ENCODE peak calls at places on chromosomes 13 and 19, in five cellular contexts. One of them, this sample, is unnamed.

GRCh38 chr13:48393030-48393697 is 19.7 kb downstream of the LPAR6 start:
- DNase-seq in occipital lobe: no peak
- DNase-seq in fibroblast of villous mesenchyme: peak
- DNase-seq in activated naive CD4-positive, alpha-beta T cell: no peak
- DNase-seq in GM12892: no peak
- DNase-seq in this sample: no peak

GRCh38 chr19:16190736-16191135 is 5.5 kb downstream of the FAM32A start:
- DNase-seq in occipital lobe: no peak
- DNase-seq in fibroblast of villous mesenchyme: no peak
- DNase-seq in activated naive CD4-positive, alpha-beta T cell: no peak
- DNase-seq in GM12892: no peak
- DNase-seq in this sample: no peak

GRCh38 chr19:37077615-37077928 is 661 bp upstream of the ZNF420 start:
- DNase-seq in occipital lobe: no peak
- DNase-seq in fibroblast of villous mesenchyme: no peak
- DNase-seq in activated naive CD4-positive, alpha-beta T cell: no peak
- DNase-seq in GM12892: no peak
- DNase-seq in this sample: no peak

GRCh38 chr13:97319088-97319487 is 97.0 kb downstream of the MBNL2 start:
- DNase-seq in occipital lobe: no peak
- DNase-seq in fibroblast of villous mesenchyme: peak
- DNase-seq in activated naive CD4-positive, alpha-beta T cell: no peak
- DNase-seq in GM12892: no peak
- DNase-seq in this sample: no peak

GRCh38 chr13:28747851-28748250 is 29.1 kb upstream of the SLC46A3 start:
- DNase-seq in occipital lobe: no peak
- DNase-seq in fibroblast of villous mesenchyme: no peak
- DNase-seq in activated naive CD4-positive, alpha-beta T cell: no peak
- DNase-seq in GM12892: no peak
- DNase-seq in this sample: no peak

GRCh38 chr13:46101488-46102289 is 3.1 kb downstream of the CPB2 start:
- DNase-seq in occipital lobe: no peak
- DNase-seq in fibroblast of villous mesenchyme: no peak
- DNase-seq in activated naive CD4-positive, alpha-beta T cell: no peak
- DNase-seq in GM12892: no peak
- DNase-seq in this sample: no peak

GRCh38 chr19:50511069-50511822 is at the start of gene JOSD2:
- DNase-seq in occipital lobe: peak
- DNase-seq in fibroblast of villous mesenchyme: peak
- DNase-seq in activated naive CD4-positive, alpha-beta T cell: peak
- DNase-seq in GM12892: peak
- DNase-seq in this sample: peak

GRCh38 chr13:33721719-33722118 is 96.2 kb upstream of the RFC3 start:
- DNase-seq in occipital lobe: no peak
- DNase-seq in fibroblast of villous mesenchyme: peak
- DNase-seq in activated naive CD4-positive, alpha-beta T cell: no peak
- DNase-seq in GM12892: no peak
- DNase-seq in this sample: no peak

GRCh38 chr19:8377598-8377997 is 12.6 kb upstream of the RAB11B start:
- DNase-seq in occipital lobe: no peak
- DNase-seq in fibroblast of villous mesenchyme: no peak
- DNase-seq in activated naive CD4-positive, alpha-beta T cell: no peak
- DNase-seq in GM12892: no peak
- DNase-seq in this sample: no peak

GRCh38 chr13:80214521-80214941 is 126.4 kb downstream of the SPRY2 start:
- DNase-seq in occipital lobe: no peak
- DNase-seq in fibroblast of villous mesenchyme: peak
- DNase-seq in activated naive CD4-positive, alpha-beta T cell: no peak
- DNase-seq in GM12892: no peak
- DNase-seq in this sample: no peak

GRCh38 chr13:37769078-37769477 is 100.5 kb downstream of the TRPC4 start:
- DNase-seq in occipital lobe: no peak
- DNase-seq in fibroblast of villous mesenchyme: no peak
- DNase-seq in activated naive CD4-positive, alpha-beta T cell: no peak
- DNase-seq in GM12892: no peak
- DNase-seq in this sample: no peak

GRCh38 chr13:93145199-93145598 is 81.4 kb upstream of the GPC6 start:
- DNase-seq in occipital lobe: no peak
- DNase-seq in fibroblast of villous mesenchyme: no peak
- DNase-seq in activated naive CD4-positive, alpha-beta T cell: no peak
- DNase-seq in GM12892: no peak
- DNase-seq in this sample: no peak

GRCh38 chr13:30581582-30581981 is 36.1 kb upstream of the USPL1 start:
- DNase-seq in occipital lobe: no peak
- DNase-seq in fibroblast of villous mesenchyme: peak
- DNase-seq in activated naive CD4-positive, alpha-beta T cell: no peak
- DNase-seq in GM12892: no peak
- DNase-seq in this sample: no peak